ENCODE peak calls at places on chromosome 17, in five cellular contexts. Q is NCI-H2081 treated with DMSO at 0.1 percent for 48 hours; U is HT-29; M is HFFc6; H is activated T-helper 1 cell treated with anti-CD3 and anti-CD28 coated beads, Interleukin-2, amount 50 U/mL, for 16 hours. W is an unnamed sample.

GRCh38 chr17:47686276-47686635 is 7.7 kb upstream of the TBKBP1 start:
- DNase-seq in Q (no peak), U (no peak), M (peak), H (no peak), W (no peak)

GRCh38 chr17:66835476-66835875 is 559 bp downstream of the CACNG5 start:
- DNase-seq in Q (no peak), U (no peak), M (no peak), H (no peak), W (no peak)

GRCh38 chr17:80938556-80938955 is 53.1 kb upstream of the CHMP6 start:
- DNase-seq in Q (no peak), U (no peak), M (no peak), H (no peak), W (no peak)

GRCh38 chr17:42850964-42851363 is at the start of gene AOC3:
- DNase-seq in Q (no peak), U (no peak), M (no peak), H (no peak), W (no peak)

GRCh38 chr17:70006159-70006558 is 68.9 kb upstream of the KCNJ16 start:
- DNase-seq in Q (no peak), U (no peak), M (no peak), H (no peak), W (no peak)

GRCh38 chr17:72205801-72206200 is 85.0 kb downstream of the SOX9 start:
- DNase-seq in Q (no peak), U (no peak), M (no peak), H (no peak), W (no peak)

GRCh38 chr17:8941520-8941919 is 24.0 kb downstream of the PIK3R5 start:
- DNase-seq in Q (no peak), U (no peak), M (no peak), H (no peak), W (no peak)

GRCh38 chr17:66727634-66728570 is 107.0 kb upstream of the CACNG5 start:
- DNase-seq in Q (peak), U (peak), M (peak), H (peak), W (peak)

GRCh38 chr17:81726004-81726403 is 13.9 kb downstream of the SLC25A10 start:
- DNase-seq in Q (no peak), U (no peak), M (no peak), H (no peak), W (no peak)

GRCh38 chr17:16444258-16444886 is 29.0 kb downstream of the TRPV2 start:
- DNase-seq in Q (no peak), U (peak), M (no peak), H (no peak), W (no peak)

GRCh38 chr17:10612957-10613744 is 44.0 kb downstream of the MYH3 start:
- DNase-seq in Q (no peak), U (no peak), M (peak), H (no peak), W (no peak)

GRCh38 chr17:1635675-1636465 is 7.2 kb upstream of the SLC43A2 start:
- DNase-seq in Q (no peak), U (no peak), M (no peak), H (no peak), W (no peak)

GRCh38 chr17:17675925-17676534 is 5.2 kb upstream of the RAI1 start:
- DNase-seq in Q (no peak), U (peak), M (no peak), H (no peak), W (no peak)

GRCh38 chr17:68581863-68582645 is 19.1 kb downstream of the FAM20A start:
- DNase-seq in Q (no peak), U (no peak), M (no peak), H (no peak), W (no peak)

GRCh38 chr17:8755590-8756255 is 2.6 kb downstream of the SPDYE4 start:
- DNase-seq in Q (no peak), U (no peak), M (no peak), H (no peak), W (no peak)

GRCh38 chr17:79666111-79666510 is 55.3 kb upstream of the RBFOX3 start:
- DNase-seq in Q (no peak), U (no peak), M (no peak), H (no peak), W (no peak)

GRCh38 chr17:65346166-65346565 is 209.0 kb downstream of the RGS9 start:
- DNase-seq in Q (no peak), U (peak), M (no peak), H (no peak), W (no peak)

GRCh38 chr17:2936771-2937321 is 126.6 kb downstream of the OR1D5 start:
- DNase-seq in Q (no peak), U (no peak), M (no peak), H (no peak), W (no peak)

GRCh38 chr17:77088455-77089117 is 52.2 kb upstream of the SEC14L1 start:
- DNase-seq in Q (peak), U (peak), M (peak), H (peak), W (peak)

GRCh38 chr17:39217734-39218369 is 7.9 kb downstream of the STAC2 start:
- DNase-seq in Q (no peak), U (no peak), M (no peak), H (no peak), W (no peak)

GRCh38 chr17:45787656-45788055 is 3.5 kb downstream of the CRHR1 start:
- DNase-seq in Q (no peak), U (no peak), M (no peak), H (no peak), W (no peak)

GRCh38 chr17:27496501-27496943 is 40.3 kb downstream of the KSR1 start:
- DNase-seq in Q (no peak), U (no peak), M (no peak), H (no peak), W (no peak)

W was measured in D721Med.